ENCODE peak calls at places on chromosomes 2 and 18, in eight cellular contexts. U, L, M, S, R, K, X and A are unnamed samples.
A peak's percentile ranks its signal among the peaks of the same experiment; 100 is the strongest.

GRCh38 chr18:45688834-45689233 is 35.1 kb upstream of the SLC14A1 start:
- DNase-seq in L (no peak), M (no peak), S (peak; percentile 66), U (no peak), X (no peak), K (no peak), R (no peak), A (no peak)

GRCh38 chr18:79847606-79848293 is 50.0 kb downstream of the KCNG2 start:
- DNase-seq in R (no peak), S (no peak), L (no peak), U (no peak), X (no peak), K (no peak), M (no peak), A (no peak)

GRCh38 chr2:237413293-237414055 is 490 bp downstream of the COL6A3 start:
- DNase-seq in M (no peak), X (no peak), S (no peak), K (no peak), L (no peak), R (no peak), U (no peak), A (no peak)

GRCh38 chr18:3824101-3824500 is 374.1 kb downstream of the TGIF1 start:
- DNase-seq in K (no peak), R (no peak), L (no peak), S (no peak), M (no peak), X (no peak), U (no peak), A (no peak)

GRCh38 chr2:233387667-233388528 is 33.6 kb downstream of the DGKD start:
- DNase-seq in K (peak; percentile 88), L (no peak), S (peak; percentile 65), R (peak; percentile 89), M (no peak), X (peak; percentile 85), U (peak; percentile 69), A (no peak)

GRCh38 chr2:44955593-44956449 is 14.3 kb downstream of the SIX3 start:
- DNase-seq in R (peak; percentile 71), M (peak; percentile 94), S (peak; percentile 74), U (peak; percentile 60), L (peak; percentile 33), K (peak; percentile 51), X (peak; percentile 61), A (no peak)

GRCh38 chr2:222959358-222959757 is 92.6 kb upstream of the KCNE4 start:
- DNase-seq in K (peak; percentile 87), L (peak; percentile 84), U (no peak), M (no peak), R (no peak), S (no peak), X (no peak), A (no peak)

GRCh38 chr2:204967199-204967995 is 422.1 kb downstream of the PARD3B start:
- DNase-seq in M (no peak), R (no peak), K (no peak), S (peak; percentile 78), L (no peak), X (no peak), U (no peak), A (no peak)

GRCh38 chr2:175393851-175394250 is 212.3 kb upstream of the ATP5MC3 start:
- DNase-seq in S (no peak), L (no peak), K (no peak), R (no peak), U (no peak), X (no peak), M (no peak), A (no peak)

GRCh38 chr2:136582631-136583205 is 182.6 kb upstream of the THSD7B start:
- DNase-seq in U (no peak), X (no peak), M (peak; percentile 75), R (no peak), S (peak; percentile 4), K (no peak), L (peak; percentile 1), A (no peak)

GRCh38 chr18:79589601-79590091 is 90.0 kb upstream of the CTDP1 start:
- DNase-seq in U (no peak), M (no peak), X (no peak), S (no peak), L (no peak), R (no peak), K (no peak), A (no peak)

GRCh38 chr18:5986257-5986909 is 91.1 kb upstream of the TMEM200C start:
- DNase-seq in X (no peak), U (no peak), R (no peak), K (no peak), S (no peak), L (no peak), M (no peak), A (no peak)

GRCh38 chr18:9683418-9684396 is 24.4 kb upstream of the RAB31 start:
- DNase-seq in M (no peak), K (peak; percentile 73), R (no peak), L (peak; percentile 65), S (no peak), X (peak; percentile 9), U (no peak), A (peak; percentile 29)

GRCh38 chr2:26043862-26044736 is 10.2 kb downstream of the RAB10 start:
- DNase-seq in R (no peak), X (no peak), K (peak; percentile 29), S (no peak), M (no peak), U (no peak), L (peak; percentile 53), A (no peak)

GRCh38 chr2:230541934-230542380 is 126.0 kb downstream of the SP100 start:
- DNase-seq in X (no peak), R (no peak), K (no peak), S (no peak), L (peak; percentile 88), U (no peak), M (no peak), A (no peak)

GRCh38 chr18:63311481-63312409 is 7.8 kb downstream of the BCL2 start:
- DNase-seq in M (no peak), S (no peak), R (no peak), X (no peak), K (no peak), L (no peak), U (no peak), A (no peak)

GRCh38 chr2:48510329-48510728 is 19.6 kb upstream of the STON1 start:
- DNase-seq in U (no peak), R (no peak), M (no peak), L (peak; percentile 51), K (peak; percentile 77), S (no peak), X (no peak), A (no peak)

GRCh38 chr2:115160523-115161521 is 718.4 kb downstream of the DPP10 start:
- DNase-seq in K (no peak), L (no peak), R (no peak), X (no peak), S (no peak), U (peak; percentile 63), M (peak; percentile 83), A (no peak)

GRCh38 chr2:143824796-143825195 is 695.1 kb downstream of the ZEB2 start:
- DNase-seq in X (no peak), M (no peak), S (no peak), U (no peak), R (no peak), K (no peak), L (no peak), A (no peak)

GRCh38 chr2:2591542-2591940 is 260.5 kb upstream of the MYT1L start:
- DNase-seq in K (no peak), S (no peak), L (no peak), M (no peak), R (no peak), X (no peak), U (no peak), A (no peak)

GRCh38 chr2:238264072-238264460 is 24.2 kb upstream of the HES6 start:
- DNase-seq in K (no peak), R (no peak), X (no peak), L (no peak), M (no peak), S (no peak), U (no peak), A (no peak)

GRCh38 chr2:4938246-4938645 is 753.9 kb upstream of the SOX11 start:
- DNase-seq in K (no peak), S (no peak), X (no peak), L (no peak), R (no peak), U (no peak), M (no peak), A (no peak)

GRCh38 chr2:173240083-173240482 is 114.6 kb upstream of the CDCA7 start:
- DNase-seq in L (no peak), U (no peak), R (no peak), S (no peak), K (no peak), X (no peak), M (no peak), A (no peak)

GRCh38 chr2:84969511-84970265 is 1.3 kb upstream of the KCMF1 start:
- DNase-seq in K (no peak), U (no peak), X (no peak), L (peak; percentile 32), S (peak; percentile 67), R (no peak), M (no peak), A (no peak)

GRCh38 chr2:153871231-153872221 is at the start of gene GALNT13:
- DNase-seq in L (peak; percentile 1), S (no peak), K (no peak), R (no peak), U (peak; percentile 89), M (peak; percentile 78), X (peak; percentile 87), A (no peak)